ENCODE peak calls at places on chromosomes 5 and 9, in ten cellular contexts. A is pancreas; P is cardiac muscle cell; D is CD8-positive, alpha-beta T cell; T is right atrium auricular region; Z is mammary epithelial cell; K is psoas muscle; H is esophagus squamous epithelium; I is left lung; B is breast epithelium. M is an unnamed sample.

GRCh38 chr5:147643142-147643541 is 133.3 kb upstream of the DPYSL3 start:
- DNase-seq in A (no peak), P (no peak), D (no peak), T (no peak), Z (peak; percentile 58), K (no peak), H (no peak), I (no peak), B (no peak), M (no peak)

GRCh38 chr5:122311888-122312669 is at the start of gene SNCAIP:
- DNase-seq in A (peak; percentile 78), P (peak; percentile 75), D (no peak), T (no peak), Z (peak; percentile 21), K (peak; percentile 56), H (no peak), I (peak; percentile 85), B (no peak), M (no peak)

GRCh38 chr9:134922066-134922931 is 4.6 kb upstream of the FCN1 start:
- DNase-seq in A (no peak), P (no peak), D (no peak), T (no peak), Z (no peak), K (no peak), H (no peak), I (peak; percentile 87), B (no peak), M (no peak)

GRCh38 chr9:123380852-123381705 is 25.1 kb downstream of the CRB2 start:
- DNase-seq in A (no peak), P (no peak), D (no peak), T (no peak), Z (no peak), K (no peak), H (no peak), I (peak; percentile 65), B (no peak), M (no peak)

GRCh38 chr9:20504930-20505329 is 117.4 kb downstream of the MLLT3 start:
- DNase-seq in A (no peak), P (no peak), D (peak; percentile 29), T (no peak), Z (no peak), K (no peak), H (no peak), I (no peak), B (no peak), M (no peak)

GRCh38 chr5:167850901-167851300 is 440.5 kb upstream of the WWC1 start:
- DNase-seq in A (no peak), P (no peak), D (no peak), T (no peak), Z (no peak), K (no peak), H (no peak), I (no peak), B (no peak), M (no peak)

GRCh38 chr9:106878943-106879916 is 16.3 kb downstream of the ZNF462 start:
- DNase-seq in A (no peak), P (no peak), D (no peak), T (peak; percentile 86), Z (peak; percentile 90), K (peak; percentile 76), H (no peak), I (peak; percentile 23), B (peak; percentile 77), M (peak; percentile 57)

GRCh38 chr9:86684148-86684547 is 263.2 kb downstream of the GAS1 start:
- DNase-seq in A (no peak), P (no peak), D (no peak), T (no peak), Z (no peak), K (no peak), H (no peak), I (no peak), B (no peak), M (no peak)

GRCh38 chr5:172688735-172689572 is 47.9 kb downstream of the NEURL1B start:
- DNase-seq in A (no peak), P (peak; percentile 21), D (peak; percentile 17), T (no peak), Z (peak; percentile 9), K (no peak), H (no peak), I (peak; percentile 72), B (peak; percentile 75), M (no peak)

DNA sequence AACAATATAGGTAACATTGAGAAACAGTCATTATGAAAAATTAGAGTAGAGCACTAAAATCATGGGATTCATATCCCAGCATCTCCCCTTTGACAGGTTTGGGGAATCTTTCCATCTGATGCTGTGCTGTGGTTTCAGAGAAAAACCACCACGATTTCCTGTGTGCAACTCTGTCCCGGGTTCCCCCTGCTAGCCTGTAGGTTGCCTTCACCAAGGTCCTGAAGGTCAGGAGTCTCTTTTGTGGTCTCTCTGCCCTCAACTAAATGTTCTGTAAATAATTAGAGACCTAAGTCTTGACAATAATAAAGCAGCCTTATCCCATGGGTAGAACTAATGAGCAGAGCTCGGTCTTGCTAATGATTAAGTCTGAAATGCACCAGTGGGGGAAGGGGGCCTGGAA is 371.1 kb downstream of the ICE1 start:
- DNase-seq in A (no peak), P (no peak), D (no peak), T (no peak), Z (no peak), K (no peak), H (no peak), I (no peak), B (no peak), M (no peak)
- H3K27ac ChIP-seq in A (no peak overlapping the region), P (no peak overlapping the region), D (no peak overlapping the region), T (no peak overlapping the region), Z (no peak overlapping the region), K (no peak overlapping the region), H (no peak overlapping the region), I (no peak overlapping the region), B (no peak overlapping the region), M (no peak overlapping the region)

GRCh38 chr9:114155263-114155966 is at the start of gene COL27A1:
- DNase-seq in A (peak; percentile 93), P (peak; percentile 89), D (peak; percentile 77), T (peak; percentile 79), Z (peak; percentile 65), K (peak; percentile 89), H (no peak), I (peak; percentile 95), B (peak; percentile 71), M (no peak)
- H3K27ac ChIP-seq in A (peak within 1 kb of the TSS; percentile 48), P (peak within 1 kb of the TSS; percentile 27), D (no peak within 1 kb of the TSS), T (peak within 1 kb of the TSS; percentile 78), Z (peak within 1 kb of the TSS; percentile 26), K (peak within 1 kb of the TSS; percentile 75), H (peak within 1 kb of the TSS; percentile 72), I (peak within 1 kb of the TSS; percentile 48), B (peak within 1 kb of the TSS; percentile 57), M (no peak within 1 kb of the TSS)

DNA sequence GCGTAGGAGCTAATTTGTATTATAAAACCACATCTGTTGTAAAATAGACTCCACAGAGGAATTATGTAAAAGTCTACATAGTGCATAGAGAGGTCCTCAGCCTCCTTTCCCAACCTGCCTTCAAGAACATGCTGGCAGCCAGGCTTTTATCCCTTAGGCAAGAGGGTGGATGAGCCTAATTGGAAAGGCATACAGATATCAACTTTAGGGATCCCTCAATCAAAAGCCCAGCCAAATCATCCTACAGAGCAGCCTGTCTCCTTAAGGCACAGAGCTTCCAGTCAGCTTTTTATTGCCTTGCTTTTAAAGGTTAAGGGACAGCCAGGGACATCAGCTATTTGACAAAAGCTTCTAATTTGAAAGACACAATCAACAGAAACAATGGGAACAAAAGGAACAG is 13.1 kb upstream of the ACTBL2 start:
- DNase-seq in A (no peak), P (no peak), D (no peak), T (no peak), Z (no peak), K (no peak), H (no peak), I (no peak), B (no peak), M (no peak)
- H3K27ac ChIP-seq in A (no peak overlapping the region), P (no peak overlapping the region), D (no peak overlapping the region), T (no peak overlapping the region), Z (no peak overlapping the region), K (no peak overlapping the region), H (no peak overlapping the region), I (no peak overlapping the region), B (peak overlapping the region; percentile 72), M (no peak overlapping the region)

GRCh38 chr5:139646912-139647391 is 1.2 kb upstream of the CXXC5 start:
- DNase-seq in A (peak; percentile 77), P (no peak), D (no peak), T (no peak), Z (no peak), K (peak; percentile 60), H (no peak), I (peak; percentile 83), B (peak; percentile 24), M (no peak)
- H3K27ac ChIP-seq in A (peak overlapping the region; percentile 22), P (no peak overlapping the region), D (no peak overlapping the region), T (no peak overlapping the region), Z (no peak overlapping the region), K (peak overlapping the region; percentile 98), H (no peak overlapping the region), I (no peak overlapping the region), B (peak overlapping the region; percentile 21), M (no peak overlapping the region)

GRCh38 chr5:128800377-128800776 is 164.9 kb upstream of the SLC27A6 start:
- DNase-seq in A (peak; percentile 30), P (no peak), D (no peak), T (no peak), Z (no peak), K (no peak), H (no peak), I (peak; percentile 30), B (no peak), M (no peak)
- H3K27ac ChIP-seq in A (no peak overlapping the region), P (no peak overlapping the region), D (no peak overlapping the region), T (no peak overlapping the region), Z (no peak overlapping the region), K (no peak overlapping the region), H (no peak overlapping the region), I (no peak overlapping the region), B (no peak overlapping the region), M (no peak overlapping the region)

GRCh38 chr5:157545911-157546310 is 29.7 kb downstream of the ADAM19 start:
- DNase-seq in A (no peak), P (no peak), D (no peak), T (no peak), Z (no peak), K (no peak), H (no peak), I (no peak), B (no peak), M (no peak)

GRCh38 chr5:157543825-157544622 is 31.6 kb downstream of the ADAM19 start:
- DNase-seq in A (no peak), P (no peak), D (no peak), T (no peak), Z (no peak), K (no peak), H (no peak), I (no peak), B (no peak), M (no peak)

GRCh38 chr5:157546456-157547100 is 29.0 kb downstream of the ADAM19 start:
- DNase-seq in A (no peak), P (peak; percentile 1), D (no peak), T (no peak), Z (no peak), K (no peak), H (no peak), I (no peak), B (no peak), M (no peak)

GRCh38 chr5:157542282-157542966 is 33.2 kb downstream of the ADAM19 start:
- DNase-seq in A (no peak), P (no peak), D (no peak), T (no peak), Z (no peak), K (no peak), H (no peak), I (no peak), B (no peak), M (no peak)

GRCh38 chr5:157544623-157544989 is 31.0 kb downstream of the ADAM19 start:
- DNase-seq in A (no peak), P (no peak), D (no peak), T (no peak), Z (no peak), K (no peak), H (no peak), I (no peak), B (no peak), M (no peak)
- H3K27ac ChIP-seq in A (no peak overlapping the region), P (no peak overlapping the region), D (no peak overlapping the region), T (peak overlapping the region; percentile 86), Z (no peak overlapping the region), K (no peak overlapping the region), H (peak overlapping the region; percentile 47), I (peak overlapping the region; percentile 46), B (no peak overlapping the region), M (no peak overlapping the region)

M was measured in caudate nucleus.